ENCODE peak calls at places on chromosomes 12 and 14, in ten cellular contexts. One of them, this sample, is unnamed.

GRCh38 chr14:83798421-83798820 is 1731.5 kb upstream of the FLRT2 start:
- DNase-seq in esophagus muscularis mucosa: no peak
- DNase-seq in AG04450: no peak
- DNase-seq in ovary: no peak
- DNase-seq in cardiac muscle cell: no peak
- DNase-seq in breast epithelium: no peak
- DNase-seq in endodermal cell: no peak
- DNase-seq in brain microvascular endothelial cell: no peak
- DNase-seq in right atrium auricular region: no peak
- DNase-seq in neural progenitor cell: no peak
- DNase-seq in this sample: no peak

GRCh38 chr14:38404100-38404541 is 148.2 kb upstream of the CLEC14A start:
- DNase-seq in endodermal cell: no peak
- DNase-seq in right atrium auricular region: no peak
- DNase-seq in ovary: no peak
- DNase-seq in breast epithelium: no peak
- DNase-seq in esophagus muscularis mucosa: no peak
- DNase-seq in neural progenitor cell: no peak
- DNase-seq in brain microvascular endothelial cell: no peak
- DNase-seq in AG04450: peak; percentile 46
- DNase-seq in cardiac muscle cell: no peak
- DNase-seq in this sample: peak; percentile 3

GRCh38 chr12:68674376-68674775 is 12.4 kb upstream of the NUP107 start:
- DNase-seq in right atrium auricular region: no peak
- DNase-seq in cardiac muscle cell: no peak
- DNase-seq in AG04450: no peak
- DNase-seq in ovary: no peak
- DNase-seq in breast epithelium: no peak
- DNase-seq in endodermal cell: no peak
- DNase-seq in neural progenitor cell: no peak
- DNase-seq in esophagus muscularis mucosa: no peak
- DNase-seq in brain microvascular endothelial cell: no peak
- DNase-seq in this sample: no peak

GRCh38 chr12:89098390-89099102 is 253.8 kb downstream of the DUSP6 start:
- DNase-seq in right atrium auricular region: no peak
- DNase-seq in AG04450: no peak
- DNase-seq in esophagus muscularis mucosa: no peak
- DNase-seq in breast epithelium: no peak
- DNase-seq in brain microvascular endothelial cell: peak; percentile 21
- DNase-seq in cardiac muscle cell: peak; percentile 61
- DNase-seq in ovary: no peak
- DNase-seq in endodermal cell: peak; percentile 91
- DNase-seq in neural progenitor cell: peak; percentile 49
- DNase-seq in this sample: no peak

GRCh38 chr12:31491819-31492598 is 98.9 kb downstream of the DENND5B start:
- DNase-seq in ovary: no peak
- DNase-seq in breast epithelium: no peak
- DNase-seq in right atrium auricular region: no peak
- DNase-seq in AG04450: peak; percentile 41
- DNase-seq in neural progenitor cell: no peak
- DNase-seq in endodermal cell: no peak
- DNase-seq in brain microvascular endothelial cell: peak; percentile 89
- DNase-seq in cardiac muscle cell: no peak
- DNase-seq in esophagus muscularis mucosa: no peak
- DNase-seq in this sample: peak; percentile 62

GRCh38 chr12:6438345-6438744 is 6.4 kb upstream of the CD27 start:
- DNase-seq in neural progenitor cell: no peak
- DNase-seq in right atrium auricular region: no peak
- DNase-seq in cardiac muscle cell: no peak
- DNase-seq in ovary: peak; percentile 15
- DNase-seq in AG04450: no peak
- DNase-seq in breast epithelium: no peak
- DNase-seq in esophagus muscularis mucosa: no peak
- DNase-seq in endodermal cell: peak; percentile 36
- DNase-seq in brain microvascular endothelial cell: no peak
- DNase-seq in this sample: no peak

GRCh38 chr12:3252416-3252815 is 175.2 kb downstream of the TSPAN9 start:
- DNase-seq in right atrium auricular region: peak; percentile 95
- DNase-seq in ovary: peak; percentile 94
- DNase-seq in neural progenitor cell: no peak
- DNase-seq in breast epithelium: peak; percentile 56
- DNase-seq in endodermal cell: no peak
- DNase-seq in brain microvascular endothelial cell: no peak
- DNase-seq in AG04450: peak; percentile 65
- DNase-seq in cardiac muscle cell: peak; percentile 61
- DNase-seq in esophagus muscularis mucosa: peak; percentile 95
- DNase-seq in this sample: no peak

GRCh38 chr12:97300431-97300830 is 162.2 kb upstream of the RMST start:
- DNase-seq in breast epithelium: no peak
- DNase-seq in endodermal cell: no peak
- DNase-seq in esophagus muscularis mucosa: peak; percentile 84
- DNase-seq in ovary: no peak
- DNase-seq in cardiac muscle cell: no peak
- DNase-seq in AG04450: no peak
- DNase-seq in right atrium auricular region: no peak
- DNase-seq in neural progenitor cell: no peak
- DNase-seq in brain microvascular endothelial cell: no peak
- DNase-seq in this sample: no peak

GRCh38 chr12:5442251-5443006 is 10.5 kb downstream of the NTF3 start:
- DNase-seq in breast epithelium: no peak
- DNase-seq in ovary: no peak
- DNase-seq in esophagus muscularis mucosa: no peak
- DNase-seq in brain microvascular endothelial cell: peak; percentile 67
- DNase-seq in endodermal cell: peak; percentile 79
- DNase-seq in neural progenitor cell: peak; percentile 71
- DNase-seq in right atrium auricular region: no peak
- DNase-seq in AG04450: no peak
- DNase-seq in cardiac muscle cell: peak; percentile 62
- DNase-seq in this sample: peak; percentile 27

DNA sequence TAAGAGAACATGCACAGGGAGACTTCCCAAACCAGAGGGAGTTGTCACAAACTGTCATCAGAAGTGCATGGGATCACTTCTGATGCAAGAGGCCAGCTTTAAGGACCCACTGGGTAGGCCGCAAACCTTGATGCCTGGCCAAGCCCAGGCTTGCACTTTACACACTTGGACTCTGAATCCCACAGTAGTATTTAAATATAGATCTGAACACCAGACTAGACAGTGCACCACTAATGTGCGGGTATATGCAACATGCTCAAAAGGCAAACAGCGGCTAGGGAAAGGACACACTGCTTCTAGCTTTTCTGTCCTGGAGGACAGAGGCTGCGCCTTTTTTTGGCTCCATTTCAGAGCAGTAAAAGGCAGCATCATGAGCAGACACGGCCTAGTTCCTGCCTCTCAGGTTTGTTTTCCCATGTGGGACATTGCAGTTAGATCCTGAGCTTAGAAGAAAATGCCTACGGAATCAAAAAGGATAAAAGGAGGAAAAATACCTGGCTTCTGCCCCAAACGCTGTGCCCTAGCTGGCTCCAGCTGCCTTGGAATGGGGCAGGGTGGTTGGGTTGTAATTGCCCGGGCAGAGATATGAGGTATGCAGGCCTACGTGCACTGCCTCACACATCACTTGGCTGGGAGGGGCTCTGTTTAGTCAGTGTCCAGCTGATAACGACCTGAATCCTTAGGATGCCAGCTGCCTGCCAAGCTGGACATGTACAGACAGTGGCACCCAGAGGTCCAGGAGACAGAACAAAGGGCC is 84.5 kb upstream of the EGLN3 start:
- DNase-seq in cardiac muscle cell: no peak
- DNase-seq in breast epithelium: no peak
- DNase-seq in ovary: no peak
- DNase-seq in neural progenitor cell: no peak
- DNase-seq in right atrium auricular region: no peak
- DNase-seq in AG04450: no peak
- DNase-seq in endodermal cell: no peak
- DNase-seq in esophagus muscularis mucosa: no peak
- DNase-seq in brain microvascular endothelial cell: no peak
- DNase-seq in this sample: peak; percentile 83
- H3K27ac ChIP-seq in cardiac muscle cell: no peak overlapping the region
- H3K27ac ChIP-seq in breast epithelium: peak overlapping the region; percentile 68
- H3K27ac ChIP-seq in ovary: no peak overlapping the region
- H3K27ac ChIP-seq in neural progenitor cell: no peak overlapping the region
- H3K27ac ChIP-seq in right atrium auricular region: peak overlapping the region; percentile 78
- H3K27ac ChIP-seq in AG04450: no peak overlapping the region
- H3K27ac ChIP-seq in endodermal cell: no peak overlapping the region
- H3K27ac ChIP-seq in esophagus muscularis mucosa: peak overlapping the region; percentile 62
- H3K27ac ChIP-seq in brain microvascular endothelial cell: no peak overlapping the region
- H3K27ac ChIP-seq in this sample: peak overlapping the region; percentile 94

DNA sequence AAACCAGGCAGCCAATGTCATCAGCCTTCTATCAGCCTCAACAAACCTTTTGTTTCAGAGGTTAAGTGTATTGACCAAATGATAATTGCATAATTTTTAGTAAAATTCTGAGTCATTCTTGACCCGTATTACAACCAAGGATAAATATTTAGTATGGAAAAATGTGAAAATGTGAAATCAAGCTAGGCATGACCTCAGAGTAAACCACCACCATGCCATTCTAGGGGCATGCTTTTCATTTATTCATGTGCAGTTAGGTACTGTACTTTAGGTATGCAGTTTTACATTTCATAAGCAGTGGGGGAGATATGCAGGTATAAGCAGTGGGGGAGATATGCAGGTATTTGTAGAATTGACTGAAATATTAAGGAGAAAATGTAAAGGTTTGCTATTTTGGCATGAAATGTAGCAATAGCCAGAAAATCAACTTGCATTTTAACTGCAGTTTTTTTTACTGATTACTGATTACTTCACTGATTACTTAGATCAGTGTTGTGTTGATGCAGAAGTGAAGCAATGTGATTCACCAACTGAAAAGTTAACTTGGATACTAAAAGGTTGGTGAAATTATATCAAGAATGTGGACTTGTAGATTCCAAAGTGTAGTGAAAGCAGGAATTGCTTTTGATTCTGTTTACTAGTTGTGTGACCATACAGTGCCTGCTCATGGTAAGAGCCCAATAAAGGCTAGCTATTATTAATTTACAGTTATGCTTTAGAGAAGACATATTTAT is 184.2 kb downstream of the ESR2 start:
- DNase-seq in right atrium auricular region: no peak
- DNase-seq in breast epithelium: no peak
- DNase-seq in brain microvascular endothelial cell: no peak
- DNase-seq in cardiac muscle cell: no peak
- DNase-seq in ovary: no peak
- DNase-seq in endodermal cell: no peak
- DNase-seq in esophagus muscularis mucosa: no peak
- DNase-seq in neural progenitor cell: no peak
- DNase-seq in AG04450: peak; percentile 6
- DNase-seq in this sample: no peak
- TF ChIP-seq CTCF in right atrium auricular region: no peak
- TF ChIP-seq CTCF in breast epithelium: no peak
- TF ChIP-seq CTCF in brain microvascular endothelial cell: no peak
- TF ChIP-seq CTCF in cardiac muscle cell: no peak
- TF ChIP-seq CTCF in ovary: no peak
- TF ChIP-seq CTCF in endodermal cell: no peak
- TF ChIP-seq CTCF in esophagus muscularis mucosa: no peak
- TF ChIP-seq CTCF in neural progenitor cell: no peak
- TF ChIP-seq CTCF in AG04450: no peak
- TF ChIP-seq CTCF in this sample: no peak

GRCh38 chr12:64672925-64673409 is 62.7 kb downstream of the RASSF3 start:
- DNase-seq in brain microvascular endothelial cell: no peak
- DNase-seq in esophagus muscularis mucosa: no peak
- DNase-seq in ovary: peak; percentile 85
- DNase-seq in right atrium auricular region: no peak
- DNase-seq in AG04450: no peak
- DNase-seq in breast epithelium: no peak
- DNase-seq in cardiac muscle cell: no peak
- DNase-seq in neural progenitor cell: no peak
- DNase-seq in endodermal cell: no peak
- DNase-seq in this sample: no peak
- H3K27ac ChIP-seq in brain microvascular endothelial cell: no peak overlapping the region
- H3K27ac ChIP-seq in esophagus muscularis mucosa: peak overlapping the region; percentile 82
- H3K27ac ChIP-seq in ovary: no peak overlapping the region
- H3K27ac ChIP-seq in right atrium auricular region: peak overlapping the region; percentile 84
- H3K27ac ChIP-seq in AG04450: peak overlapping the region; percentile 31
- H3K27ac ChIP-seq in breast epithelium: peak overlapping the region; percentile 78
- H3K27ac ChIP-seq in cardiac muscle cell: peak overlapping the region; percentile 77
- H3K27ac ChIP-seq in neural progenitor cell: no peak overlapping the region
- H3K27ac ChIP-seq in endodermal cell: no peak overlapping the region
- H3K27ac ChIP-seq in this sample: peak overlapping the region; percentile 73

GRCh38 chr12:83826112-83826511 is 1086.5 kb downstream of the SLC6A15 start:
- DNase-seq in right atrium auricular region: no peak
- DNase-seq in esophagus muscularis mucosa: no peak
- DNase-seq in breast epithelium: no peak
- DNase-seq in endodermal cell: peak; percentile 94
- DNase-seq in brain microvascular endothelial cell: peak; percentile 52
- DNase-seq in AG04450: no peak
- DNase-seq in ovary: no peak
- DNase-seq in cardiac muscle cell: peak; percentile 21
- DNase-seq in neural progenitor cell: peak; percentile 55
- DNase-seq in this sample: peak; percentile 13
- TF ChIP-seq CTCF in right atrium auricular region: no peak
- TF ChIP-seq CTCF in esophagus muscularis mucosa: peak; percentile 20
- TF ChIP-seq CTCF in breast epithelium: no peak
- TF ChIP-seq CTCF in endodermal cell: peak; percentile 81
- TF ChIP-seq CTCF in brain microvascular endothelial cell: peak; percentile 92
- TF ChIP-seq CTCF in AG04450: peak; percentile 77
- TF ChIP-seq CTCF in ovary: no peak
- TF ChIP-seq CTCF in cardiac muscle cell: peak; percentile 87
- TF ChIP-seq CTCF in neural progenitor cell: peak; percentile 71
- TF ChIP-seq CTCF in this sample: peak; percentile 24

This sample was measured in RWPE1.